ENCODE peak calls at places on chromosomes 4 and X, in five cellular contexts. I is RPMI7951, K is neural crest cell, A is right cardiac atrium, T is fibroblast of pulmonary artery. S is an unnamed sample.

GRCh38 chrX:140766024-140766611 is 56.6 kb downstream of the LINC00632 start:
- DNase-seq in I (peak; percentile 26), A (peak; percentile 29), K (peak; percentile 69), T (peak; percentile 78), S (peak; percentile 51)

GRCh38 chrX:120604359-120604782 is 470 bp downstream of the MCTS1 start:
- DNase-seq in I (peak; percentile 45), K (no peak), T (peak; percentile 71), A (peak; percentile 14), S (no peak)

GRCh38 chr4:7244766-7245320 is 52.5 kb downstream of the SORCS2 start:
- DNase-seq in T (no peak), K (no peak), A (no peak), I (no peak), S (no peak)

GRCh38 chr4:7382634-7383014 is 52.1 kb downstream of the PSAPL1 start:
- DNase-seq in K (no peak), I (no peak), T (no peak), A (no peak), S (no peak)

GRCh38 chr4:107711831-107712230 is 8.2 kb downstream of the PAPSS1 start:
- DNase-seq in K (no peak), A (no peak), I (no peak), T (no peak), S (no peak)

GRCh38 chr4:11724731-11725130 is 296.0 kb upstream of the HS3ST1 start:
- DNase-seq in T (peak; percentile 52), A (no peak), I (no peak), K (no peak), S (no peak)

GRCh38 chr4:106766519-106766918 is 269.6 kb downstream of the DKK2 start:
- DNase-seq in I (no peak), T (peak; percentile 16), A (no peak), K (no peak), S (no peak)

GRCh38 chrX:14351889-14352288 is 177.4 kb upstream of the GLRA2 start:
- DNase-seq in K (no peak), I (no peak), T (no peak), A (no peak), S (no peak)

GRCh38 chr4:41125558-41126311 is 88.6 kb downstream of the APBB2 start:
- DNase-seq in T (no peak), K (no peak), I (no peak), A (no peak), S (no peak)

GRCh38 chr4:176270669-176271068 is 1.6 kb upstream of the ASB5 start:
- DNase-seq in T (peak; percentile 92), K (no peak), A (no peak), I (peak; percentile 96), S (no peak)

GRCh38 chr4:148503681-148504080 is 61.5 kb upstream of the NR3C2 start:
- DNase-seq in K (no peak), T (no peak), I (no peak), A (no peak), S (no peak)